ENCODE peak calls at places on chromosome 1, in seven cellular contexts. D is GM13977, V is right lobe of liver, A is IMR-90, H is neural crest cell, S is neural progenitor cell, J is astrocyte. Q is an unnamed sample.

GRCh38 chr1:156493154-156493631 is 7.4 kb downstream of the MEF2D start:
- DNase-seq in H (no peak), D (no peak), J (no peak), V (no peak), A (no peak), S (peak; percentile 55), Q (no peak)

GRCh38 chr1:227234998-227235405 is 83.3 kb downstream of the CDC42BPA start:
- DNase-seq in S (peak; percentile 38), H (peak; percentile 18), D (peak; percentile 27), A (peak; percentile 73), J (peak; percentile 49), V (no peak), Q (no peak)

GRCh38 chr1:84635261-84635848 is 54.9 kb downstream of the SSX2IP start:
- DNase-seq in V (no peak), S (no peak), H (no peak), D (no peak), A (no peak), J (no peak), Q (no peak)

GRCh38 chr1:110347182-110347893 is 8.2 kb downstream of the RBM15 start:
- DNase-seq in D (no peak), J (no peak), V (no peak), H (no peak), S (no peak), A (no peak), Q (no peak)

GRCh38 chr1:111958911-111959310 is 30.6 kb downstream of the KCND3 start:
- DNase-seq in J (no peak), H (no peak), V (no peak), A (no peak), S (no peak), D (no peak), Q (no peak)

GRCh38 chr1:225899044-225899925 is 10.3 kb upstream of the LEFTY1 start:
- DNase-seq in D (no peak), J (no peak), A (no peak), H (no peak), S (peak; percentile 50), V (peak; percentile 13), Q (no peak)

GRCh38 chr1:166489670-166490436 is 323.1 kb upstream of the FAM78B start:
- DNase-seq in A (no peak), S (no peak), V (no peak), D (peak; percentile 14), J (no peak), H (no peak), Q (peak; percentile 34)

GRCh38 chr1:16183765-16184556 is 28.1 kb upstream of the EPHA2 start:
- DNase-seq in D (no peak), V (peak; percentile 97), A (no peak), S (no peak), J (no peak), H (no peak), Q (no peak)

GRCh38 chr1:9018372-9018771 is 7.9 kb downstream of the SLC2A7 start:
- DNase-seq in A (no peak), S (no peak), H (no peak), D (no peak), V (no peak), J (no peak), Q (no peak)

GRCh38 chr1:241413386-241413785 is 56.4 kb upstream of the RGS7 start:
- DNase-seq in S (no peak), H (no peak), D (no peak), J (peak; percentile 57), V (no peak), A (peak; percentile 92), Q (no peak)

GRCh38 chr1:245873068-245873467 is 634.0 kb downstream of the SMYD3 start:
- DNase-seq in J (peak; percentile 57), D (no peak), H (no peak), V (no peak), S (no peak), A (peak; percentile 68), Q (no peak)

GRCh38 chr1:198970919-198971318 is 332.1 kb downstream of the PTPRC start:
- DNase-seq in H (no peak), S (no peak), V (no peak), J (no peak), D (no peak), A (peak; percentile 44), Q (no peak)

GRCh38 chr1:149884433-149885363 is 14.7 kb upstream of the BOLA1 start:
- DNase-seq in V (no peak), H (no peak), D (no peak), S (peak; percentile 33), J (peak; percentile 23), A (peak; percentile 30), Q (no peak)

GRCh38 chr1:12556368-12556930 is 61.6 kb downstream of the DHRS3 start:
- DNase-seq in D (no peak), V (peak; percentile 37), J (peak; percentile 95), A (peak; percentile 93), S (peak; percentile 57), H (no peak), Q (no peak)

GRCh38 chr1:115036814-115037535 is 7.3 kb downstream of the TSHB start:
- DNase-seq in J (no peak), A (no peak), V (no peak), D (no peak), H (no peak), S (no peak), Q (no peak)

GRCh38 chr1:25487628-25488027 is 55.8 kb upstream of the LDLRAP1 start:
- DNase-seq in J (no peak), D (no peak), H (peak; percentile 40), V (no peak), S (peak; percentile 39), A (no peak), Q (no peak)

GRCh38 chr1:39165049-39165448 is 39.4 kb upstream of the MACF1 start:
- DNase-seq in V (no peak), A (no peak), J (no peak), H (no peak), D (no peak), S (peak; percentile 37), Q (no peak)

GRCh38 chr1:119929643-119930310 is 33.5 kb upstream of the ADAM30 start:
- DNase-seq in S (no peak), D (no peak), H (no peak), A (peak; percentile 8), V (no peak), J (no peak), Q (no peak)

GRCh38 chr1:234963180-234963903 is 165.3 kb downstream of the TOMM20 start:
- DNase-seq in S (no peak), D (peak; percentile 88), J (peak; percentile 94), H (no peak), A (peak; percentile 95), V (peak; percentile 88), Q (peak; percentile 84)

GRCh38 chr1:46517010-46517600 is 27.5 kb downstream of the DMBX1 start:
- DNase-seq in A (no peak), D (no peak), S (peak; percentile 82), J (no peak), H (no peak), V (peak; percentile 58), Q (no peak)

GRCh38 chr1:6757719-6758435 is 27.4 kb upstream of the CAMTA1 start:
- DNase-seq in H (no peak), S (no peak), D (no peak), A (no peak), J (no peak), V (no peak), Q (no peak)

DNA sequence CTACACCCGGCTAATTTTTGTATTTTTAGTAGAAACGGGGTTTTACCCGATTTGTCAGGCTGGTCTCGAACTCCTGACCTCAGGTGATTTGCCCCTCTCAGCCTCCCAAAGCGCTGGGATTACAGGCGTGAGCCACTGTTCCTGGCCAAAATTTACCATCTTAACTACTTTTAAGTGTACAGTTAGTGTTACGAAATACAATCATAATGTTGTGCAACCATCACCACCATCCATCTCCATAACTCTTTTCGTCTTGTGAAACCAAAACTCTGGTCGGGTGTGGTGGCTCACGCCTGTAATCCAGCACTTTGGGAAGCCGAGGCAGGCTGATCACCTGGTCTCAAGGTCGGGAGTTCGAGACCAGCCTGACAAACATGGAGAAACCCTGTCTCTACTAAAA is 14.1 kb upstream of the ZBTB40 start:
- DNase-seq in V (no peak), S (no peak), H (no peak), D (no peak), J (no peak), A (peak; percentile 15), Q (no peak)
- TF ChIP-seq CTCF in V (no peak), S (no peak), H (no peak), D (no peak), J (no peak), A (no peak), Q (no peak)

DNA sequence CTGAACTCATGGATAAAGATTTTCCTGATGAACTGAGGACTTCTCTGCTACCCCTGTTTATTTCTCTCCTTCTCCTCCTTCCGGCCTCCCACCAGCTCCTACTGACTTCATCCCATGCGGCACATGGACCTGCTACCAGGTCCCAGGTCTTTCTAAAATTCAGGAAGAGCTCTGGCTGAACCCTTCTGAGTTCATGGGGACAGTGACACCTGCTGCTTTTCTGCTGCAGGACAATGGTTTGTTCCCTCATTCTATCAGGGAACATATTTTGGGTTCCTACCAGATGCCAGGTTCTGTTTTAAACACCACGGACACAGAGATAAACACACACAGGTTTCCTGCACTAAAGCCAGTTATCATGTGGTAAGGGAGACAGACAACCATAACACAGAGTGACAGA is 114.1 kb upstream of the RAB4A start:
- DNase-seq in J (no peak), S (peak; percentile 44), D (no peak), H (no peak), A (no peak), V (no peak), Q (no peak)
- TF ChIP-seq CTCF in J (peak; percentile 11), S (peak; percentile 51), D (peak; percentile 25), H (peak; percentile 44), A (peak; percentile 31), V (peak; percentile 81), Q (no peak)

GRCh38 chr1:36864182-36865079 is 169.9 kb downstream of the GRIK3 start:
- DNase-seq in V (no peak), D (peak; percentile 48), J (no peak), H (peak; percentile 47), S (peak; percentile 68), A (no peak), Q (no peak)
- TF ChIP-seq CTCF in V (no peak), D (peak; percentile 59), J (no peak), H (peak; percentile 59), S (peak; percentile 80), A (no peak), Q (no peak)

GRCh38 chr1:17744666-17745563 is 10.2 kb upstream of the ACTL8 start:
- DNase-seq in D (no peak), A (no peak), H (no peak), S (no peak), J (no peak), V (no peak), Q (no peak)

GRCh38 chr1:17745564-17745955 is 9.6 kb upstream of the ACTL8 start:
- DNase-seq in A (no peak), D (no peak), S (no peak), H (no peak), V (no peak), J (no peak), Q (no peak)

GRCh38 chr1:17743028-17743706 is 12.0 kb upstream of the ACTL8 start:
- DNase-seq in D (no peak), V (no peak), S (no peak), H (no peak), A (no peak), J (no peak), Q (no peak)

GRCh38 chr1:17743925-17744324 is 11.2 kb upstream of the ACTL8 start:
- DNase-seq in S (no peak), V (no peak), J (no peak), D (no peak), H (no peak), A (no peak), Q (no peak)

DNA sequence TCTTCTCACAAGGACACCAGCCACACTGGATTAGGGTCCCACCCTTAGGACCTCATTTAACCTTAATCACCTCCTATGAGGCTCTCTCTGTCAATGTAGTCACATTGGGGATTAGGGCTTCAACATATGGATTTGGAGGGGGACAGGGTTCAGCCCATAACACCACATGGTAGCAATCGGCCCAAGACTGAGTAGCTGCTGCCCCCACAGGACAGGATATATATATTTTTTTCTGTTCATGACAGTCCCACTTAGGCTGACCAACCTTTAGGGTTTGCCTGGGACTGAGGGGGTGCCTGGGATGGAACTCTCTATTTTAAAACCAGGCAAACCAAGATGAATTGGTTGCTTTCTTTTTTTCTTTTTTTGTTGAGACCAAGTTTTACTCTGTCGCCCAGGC is 8.2 kb upstream of the ACTL8 start:
- DNase-seq in S (no peak), J (no peak), V (no peak), A (no peak), D (no peak), H (no peak), Q (no peak)
- TF ChIP-seq CTCF in S (no peak), J (no peak), V (no peak), A (no peak), D (no peak), H (no peak), Q (no peak)